ENCODE peak calls at places on chromosomes 4 and X, in four cellular contexts. One of them, this sample, is unnamed. For H3K27me3, the result is how much of the 10 kb centered on the place peaks cover.

GRCh38 chr4:141636771-141637460 is 533 bp downstream of the IL15 start:
- DNase-seq in H1: peak
- DNase-seq in GM12878: no peak
- DNase-seq in HepG2: no peak
- DNase-seq in this sample: no peak

GRCh38 chr4:19936471-19936870 is 315.2 kb upstream of the SLIT2 start:
- DNase-seq in GM12878: no peak
- DNase-seq in H1: no peak
- DNase-seq in HepG2: no peak
- DNase-seq in this sample: no peak

GRCh38 chr4:111399523-111400135 is 745.6 kb upstream of the FAM241A start:
- DNase-seq in GM12878: no peak
- DNase-seq in H1: no peak
- DNase-seq in HepG2: no peak
- DNase-seq in this sample: no peak

GRCh38 chrX:1351981-1352714 is 15.6 kb downstream of the IL3RA start:
- DNase-seq in GM12878: no peak
- DNase-seq in H1: no peak
- DNase-seq in HepG2: no peak
- DNase-seq in this sample: no peak

GRCh38 chr4:82509029-82509428 is 52.8 kb downstream of the TMEM150C start:
- DNase-seq in HepG2: no peak
- DNase-seq in GM12878: no peak
- DNase-seq in H1: no peak
- DNase-seq in this sample: no peak

GRCh38 chrX:150239946-150240642 is 123.0 kb upstream of the MAMLD1 start:
- DNase-seq in H1: peak
- DNase-seq in HepG2: no peak
- DNase-seq in GM12878: no peak
- DNase-seq in this sample: no peak

GRCh38 chr4:142493255-142493976 is 352.7 kb downstream of the INPP4B start:
- DNase-seq in HepG2: no peak
- DNase-seq in H1: no peak
- DNase-seq in GM12878: no peak
- DNase-seq in this sample: no peak

GRCh38 chrX:8632949-8633348 is 99.0 kb downstream of the ANOS1 start:
- DNase-seq in HepG2: no peak
- DNase-seq in GM12878: no peak
- DNase-seq in H1: no peak
- DNase-seq in this sample: no peak

GRCh38 chrX:1658083-1658463 is 43.2 kb downstream of the ASMT start:
- DNase-seq in H1: no peak
- DNase-seq in HepG2: no peak
- DNase-seq in GM12878: no peak
- DNase-seq in this sample: no peak

GRCh38 chr4:33658971-33659370 is 2585.3 kb downstream of the ARAP2 start:
- DNase-seq in H1: no peak
- DNase-seq in HepG2: no peak
- DNase-seq in GM12878: no peak
- DNase-seq in this sample: no peak

GRCh38 chr4:11489449-11490083 is 60.9 kb upstream of the HS3ST1 start:
- DNase-seq in H1: no peak
- DNase-seq in GM12878: no peak
- DNase-seq in HepG2: no peak
- DNase-seq in this sample: no peak

GRCh38 chr4:8580321-8581093 is at the start of gene GPR78:
- DNase-seq in H1: peak
- DNase-seq in GM12878: no peak
- DNase-seq in HepG2: no peak
- DNase-seq in this sample: peak

GRCh38 chrX:45068555-45068954 is 132.1 kb downstream of the DIPK2B start:
- DNase-seq in H1: no peak
- DNase-seq in HepG2: no peak
- DNase-seq in GM12878: no peak
- DNase-seq in this sample: no peak

GRCh38 chrX:26262121-26262523 is 46.2 kb downstream of the MAGEB5 start:
- DNase-seq in GM12878: no peak
- DNase-seq in HepG2: no peak
- DNase-seq in H1: no peak
- DNase-seq in this sample: no peak

GRCh38 chr4:80015407-80016189 is 57.4 kb downstream of the ANTXR2 start:
- DNase-seq in HepG2: no peak
- DNase-seq in H1: no peak
- DNase-seq in GM12878: no peak
- DNase-seq in this sample: no peak

GRCh38 chrX:76076124-76076523 is 96.7 kb upstream of the PBDC1 start:
- DNase-seq in HepG2: no peak
- DNase-seq in GM12878: no peak
- DNase-seq in H1: no peak
- DNase-seq in this sample: no peak
- H3K27me3 ChIP-seq in HepG2: under half
- H3K27me3 ChIP-seq in GM12878: under half
- H3K27me3 ChIP-seq in H1: under half
- H3K27me3 ChIP-seq in this sample: under half

GRCh38 chr4:125526420-125526819 is 211.7 kb downstream of the FAT4 start:
- DNase-seq in H1: no peak
- DNase-seq in GM12878: no peak
- DNase-seq in HepG2: no peak
- DNase-seq in this sample: no peak
- TF ChIP-seq SUZ12 in H1: no peak
- TF ChIP-seq SUZ12 in GM12878: no peak
- TF ChIP-seq SUZ12 in HepG2: no peak
- TF ChIP-seq SUZ12 in this sample: no peak

DNA sequence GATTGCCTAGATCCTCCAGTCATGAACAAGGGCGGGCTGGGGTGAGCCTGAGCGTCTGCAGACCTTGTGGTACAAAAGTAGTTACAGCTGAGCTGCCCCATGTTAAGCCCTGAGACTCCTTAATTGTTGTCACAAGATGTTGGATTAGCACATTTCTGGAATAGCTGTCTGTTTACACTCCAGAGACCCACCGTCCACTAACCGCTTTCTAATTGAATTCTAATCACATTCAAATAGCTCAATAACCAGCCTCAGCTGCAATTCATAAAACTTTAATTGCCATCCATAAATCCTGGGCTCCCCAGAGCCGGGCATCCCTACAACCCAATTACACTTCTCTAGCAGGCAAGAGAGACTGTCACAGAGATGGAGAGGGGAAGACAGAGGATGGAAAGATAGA is 1.6 kb upstream of the GSX2 start:
- DNase-seq in H1: no peak
- DNase-seq in HepG2: no peak
- DNase-seq in GM12878: no peak
- DNase-seq in this sample: no peak
- H3K27me3 ChIP-seq in H1: half or more
- H3K27me3 ChIP-seq in HepG2: under half
- H3K27me3 ChIP-seq in GM12878: under half
- H3K27me3 ChIP-seq in this sample: half or more

GRCh38 chr4:174209296-174209695 is 74.2 kb downstream of the FBXO8 start:
- DNase-seq in H1: no peak
- DNase-seq in HepG2: no peak
- DNase-seq in GM12878: no peak
- DNase-seq in this sample: no peak
- TF ChIP-seq SUZ12 in H1: no peak
- TF ChIP-seq SUZ12 in HepG2: no peak
- TF ChIP-seq SUZ12 in GM12878: no peak
- TF ChIP-seq SUZ12 in this sample: no peak

This sample was measured in NT2/D1.